ENCODE peak calls at places on chromosomes 7 and 10, in six cellular contexts. S is endothelial cell of umbilical vein, O is transverse colon, T is OCI-LY7, W is PC-9, Z is GM23248. F is an unnamed sample.

GRCh38 chr7:122268101-122268500 is 36.4 kb downstream of the FEZF1 start:
- DNase-seq in S (no peak), O (no peak), T (no peak), W (no peak), Z (no peak), F (no peak)

GRCh38 chr7:23907012-23907411 is 197.0 kb downstream of the STK31 start:
- DNase-seq in S (no peak), O (no peak), T (no peak), W (peak), Z (no peak), F (no peak)

GRCh38 chr10:96690755-96691730 is 29.3 kb downstream of the PIK3AP1 start:
- DNase-seq in S (no peak), O (no peak), T (no peak), W (no peak), Z (peak), F (no peak)

GRCh38 chr7:1973321-1974251 is 259.2 kb downstream of the MAD1L1 start:
- DNase-seq in S (no peak), O (no peak), T (no peak), W (no peak), Z (no peak), F (no peak)

GRCh38 chr10:13908475-13908874 is 321.7 kb downstream of the PRPF18 start:
- DNase-seq in S (no peak), O (no peak), T (no peak), W (no peak), Z (no peak), F (no peak)

GRCh38 chr7:116087291-116087690 is 56.7 kb upstream of the TFEC start:
- DNase-seq in S (no peak), O (no peak), T (no peak), W (no peak), Z (no peak), F (no peak)

GRCh38 chr7:124566576-124566975 is 199.0 kb downstream of the GPR37 start:
- DNase-seq in S (no peak), O (no peak), T (no peak), W (no peak), Z (no peak), F (no peak)

GRCh38 chr10:60806951-60807350 is 28.7 kb downstream of the CDK1 start:
- DNase-seq in S (no peak), O (no peak), T (no peak), W (no peak), Z (no peak), F (no peak)

GRCh38 chr10:1394155-1394912 is 338.1 kb downstream of the WDR37 start:
- DNase-seq in S (no peak), O (no peak), T (no peak), W (no peak), Z (no peak), F (no peak)

GRCh38 chr7:24851791-24852190 is 94.5 kb upstream of the GSDME start:
- DNase-seq in S (peak), O (no peak), T (no peak), W (no peak), Z (peak), F (no peak)

GRCh38 chr7:22256702-22257101 is 100.3 kb downstream of the RAPGEF5 start:
- DNase-seq in S (no peak), O (no peak), T (no peak), W (no peak), Z (no peak), F (no peak)

GRCh38 chr7:79692015-79692414 is 238.5 kb upstream of the MAGI2 start:
- DNase-seq in S (no peak), O (no peak), T (no peak), W (no peak), Z (peak), F (no peak)

GRCh38 chr7:46554688-46555422 is 633.8 kb upstream of the IGFBP3 start:
- DNase-seq in S (no peak), O (no peak), T (no peak), W (no peak), Z (peak), F (no peak)

GRCh38 chr10:104809288-104810090 is 168.4 kb downstream of the SORCS3 start:
- DNase-seq in S (no peak), O (no peak), T (no peak), W (no peak), Z (peak), F (no peak)

GRCh38 chr10:133307776-133308430 is 769 bp downstream of the TUBGCP2 start:
- DNase-seq in S (peak), O (peak), T (peak), W (peak), Z (peak), F (peak)

GRCh38 chr10:44619975-44620374 is 235.1 kb upstream of the CXCL12 start:
- DNase-seq in S (no peak), O (no peak), T (no peak), W (no peak), Z (peak), F (no peak)

GRCh38 chr7:82443044-82443800 is at the start of gene CACNA2D1:
- DNase-seq in S (peak), O (peak), T (no peak), W (no peak), Z (peak), F (peak)

GRCh38 chr7:42253316-42253715 is 16.3 kb upstream of the GLI3 start:
- DNase-seq in S (no peak), O (no peak), T (no peak), W (no peak), Z (peak), F (no peak)

GRCh38 chr10:404341-404740 is 269.1 kb downstream of the ZMYND11 start:
- DNase-seq in S (no peak), O (no peak), T (no peak), W (no peak), Z (peak), F (no peak)

GRCh38 chr10:69362471-69362954 is 54.2 kb downstream of the TACR2 start:
- DNase-seq in S (peak), O (peak), T (no peak), W (peak), Z (peak), F (peak)

GRCh38 chr7:107700570-107700969 is 39.9 kb downstream of the SLC26A4 start:
- DNase-seq in S (no peak), O (no peak), T (no peak), W (no peak), Z (peak), F (no peak)

GRCh38 chr7:107696330-107696946 is 35.8 kb downstream of the SLC26A4 start:
- DNase-seq in S (no peak), O (no peak), T (no peak), W (no peak), Z (no peak), F (no peak)

GRCh38 chr7:107701191-107701590 is 40.6 kb downstream of the SLC26A4 start:
- DNase-seq in S (peak), O (no peak), T (no peak), W (no peak), Z (no peak), F (no peak)

GRCh38 chr7:107694395-107694794 is 33.8 kb downstream of the SLC26A4 start:
- DNase-seq in S (peak), O (no peak), T (no peak), W (no peak), Z (peak), F (peak)

DNA sequence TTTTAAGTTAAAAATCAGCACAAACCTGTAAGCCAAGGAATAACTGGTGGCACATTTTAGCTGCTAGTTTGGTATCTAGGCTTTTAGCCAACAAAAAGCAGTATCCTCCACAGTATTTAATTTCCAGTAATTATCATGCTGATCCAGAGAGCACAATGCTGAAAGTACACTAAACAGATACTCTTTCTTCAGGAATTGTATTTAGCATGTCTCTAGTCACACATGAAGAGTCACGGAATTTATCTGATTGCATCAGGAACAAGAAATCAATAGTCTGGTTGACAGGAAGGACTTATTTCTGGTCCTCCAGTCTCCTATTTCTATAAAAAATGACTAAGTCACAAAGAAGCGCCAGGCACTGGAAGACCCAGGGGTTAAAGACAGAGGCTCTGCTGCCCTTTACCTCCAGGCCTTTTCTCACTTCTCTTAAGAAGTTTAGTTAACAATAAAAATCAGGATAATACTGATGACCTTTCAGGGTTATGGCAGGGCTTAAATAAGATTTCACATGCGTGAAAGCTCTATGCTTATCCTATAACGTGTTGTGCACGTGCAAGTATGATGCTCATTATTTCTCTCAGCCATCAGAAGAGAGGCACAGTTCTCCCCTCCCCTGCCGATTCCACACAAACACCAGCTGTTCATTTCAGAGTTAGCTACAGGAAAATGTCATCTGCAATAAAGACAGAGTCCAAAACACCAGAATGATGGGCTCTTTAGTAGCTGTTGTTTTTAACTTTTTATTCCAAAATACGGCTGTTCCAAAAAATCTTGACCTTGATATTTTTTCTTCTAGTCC is 36.8 kb downstream of the SLC26A4 start:
- DNase-seq in S (peak), O (no peak), T (no peak), W (no peak), Z (no peak), F (no peak)
- H3K27ac ChIP-seq in S (no peak), O (no peak), T (no peak), W (no peak), Z (no peak), F (no peak)

GRCh38 chr10:101828734-101829551 is 10.7 kb upstream of the OGA start:
- DNase-seq in S (no peak), O (no peak), T (no peak), W (no peak), Z (no peak), F (no peak)

GRCh38 chr10:101831169-101831811 is 12.3 kb downstream of the KCNIP2 start:
- DNase-seq in S (no peak), O (no peak), T (no peak), W (no peak), Z (no peak), F (no peak)

GRCh38 chr10:101827919-101828600 is 9.8 kb upstream of the OGA start:
- DNase-seq in S (no peak), O (no peak), T (no peak), W (no peak), Z (no peak), F (no peak)

GRCh38 chr10:101830322-101831168 is 12.3 kb upstream of the OGA start:
- DNase-seq in S (peak), O (peak), T (peak), W (peak), Z (peak), F (peak)

GRCh38 chr10:101829561-101830315 is 11.5 kb upstream of the OGA start:
- DNase-seq in S (no peak), O (peak), T (peak), W (no peak), Z (peak), F (no peak)
- H3K4me3 ChIP-seq in S (no peak), O (no peak), T (peak), W (no peak), Z (peak), F (peak)

DNA sequence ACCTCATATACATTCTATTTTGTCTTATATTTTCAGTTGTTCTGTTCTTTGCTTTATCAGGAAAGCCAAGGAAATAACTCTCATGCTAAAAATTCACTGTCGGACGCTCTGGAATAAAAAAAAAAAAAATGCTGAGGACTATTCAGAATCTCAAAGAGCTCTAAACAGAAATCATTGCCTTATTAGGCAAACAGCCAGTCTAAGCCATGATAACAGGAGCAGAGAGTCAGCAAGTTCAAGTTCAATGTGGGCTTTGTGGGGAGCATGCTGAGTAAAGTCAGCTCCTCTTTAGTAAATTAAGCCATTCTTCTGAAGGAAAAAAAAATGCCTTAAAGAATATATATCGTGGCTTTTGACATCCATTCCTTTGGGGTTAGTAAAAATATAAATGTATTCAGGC is 13.6 kb upstream of the FAM13C start:
- DNase-seq in S (no peak), O (no peak), T (no peak), W (no peak), Z (no peak), F (no peak)
- H3K27ac ChIP-seq in S (no peak), O (no peak), T (no peak), W (no peak), Z (no peak), F (no peak)

DNA sequence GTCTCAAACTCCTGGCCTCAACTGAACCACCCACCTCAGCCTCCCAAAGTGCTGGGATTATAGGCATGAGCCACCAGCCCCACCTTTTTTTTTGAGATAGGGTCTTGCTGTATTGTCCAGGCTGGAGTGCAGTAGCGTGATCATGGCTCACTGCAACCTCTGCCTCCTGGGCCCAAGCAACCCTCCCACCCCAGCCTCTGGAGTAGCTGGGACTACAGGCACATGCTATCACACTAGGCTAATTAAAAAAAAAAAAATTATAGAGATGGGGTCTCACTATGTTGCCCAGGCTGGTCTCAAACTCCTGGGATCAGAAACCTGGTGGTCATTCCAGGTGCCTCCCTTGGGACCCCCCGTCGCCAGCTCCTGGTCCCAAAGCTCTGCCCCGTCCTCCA is 25.0 kb downstream of the GTF2IRD1 start:
- DNase-seq in S (no peak), O (no peak), T (no peak), W (no peak), Z (no peak), F (no peak)
- H3K4me3 ChIP-seq in S (no peak), O (no peak), T (no peak), W (no peak), Z (no peak), F (no peak)

GRCh38 chr7:49244543-49244942 is 320.2 kb downstream of the CDC14C start:
- DNase-seq in S (no peak), O (no peak), T (no peak), W (no peak), Z (no peak), F (no peak)
- H3K27ac ChIP-seq in S (no peak), O (no peak), T (peak), W (no peak), Z (no peak), F (no peak)

F was measured in gastrocnemius medialis.